ENCODE peak calls at places on chromosomes 4 and X, in ten cellular contexts. X, G, W, M, C, L, J, Q, N and H are unnamed samples.

GRCh38 chrX:18886344-18887161 is 97.4 kb downstream of the PHKA2 start:
- DNase-seq in M (peak; percentile 44), Q (peak; percentile 61), J (no peak), X (peak; percentile 81), L (peak; percentile 88), G (peak; percentile 22), W (peak; percentile 62), N (peak; percentile 68), C (peak; percentile 84), H (peak; percentile 78)

GRCh38 chr4:164997941-164998340 is 20.5 kb upstream of the TRIM61 start:
- DNase-seq in L (no peak), W (no peak), C (no peak), G (no peak), X (no peak), M (no peak), N (no peak), Q (no peak), J (no peak), H (no peak)

GRCh38 chr4:4866124-4866832 is 6.8 kb downstream of the MSX1 start:
- DNase-seq in Q (no peak), C (no peak), M (no peak), G (no peak), W (peak; percentile 79), L (no peak), N (no peak), X (no peak), J (no peak), H (no peak)

GRCh38 chr4:120977435-120977997 is 55.0 kb upstream of the PRDM5 start:
- DNase-seq in N (no peak), L (no peak), W (peak; percentile 15), Q (no peak), J (no peak), C (peak; percentile 53), M (no peak), X (peak; percentile 9), G (peak; percentile 10), H (no peak)

GRCh38 chrX:38561951-38562719 is 793 bp downstream of the TSPAN7 start:
- DNase-seq in G (peak; percentile 3), J (peak; percentile 53), Q (no peak), N (no peak), X (peak; percentile 22), C (no peak), M (no peak), W (peak; percentile 54), L (peak; percentile 68), H (peak; percentile 47)

GRCh38 chr4:190016369-190017289 is 10.4 kb downstream of the FRG2 start:
- DNase-seq in W (peak; percentile 22), L (no peak), X (no peak), J (peak; percentile 70), G (no peak), C (no peak), M (no peak), N (no peak), Q (no peak), H (no peak)

GRCh38 chr4:156190606-156191005 is 236.9 kb upstream of the CTSO start:
- DNase-seq in N (no peak), X (no peak), Q (no peak), G (no peak), J (no peak), W (no peak), L (no peak), C (no peak), M (no peak), H (no peak)

GRCh38 chr4:155353923-155354540 is 22.7 kb downstream of the MAP9 start:
- DNase-seq in G (peak; percentile 27), N (peak; percentile 71), M (peak; percentile 42), W (peak; percentile 39), C (peak; percentile 59), J (no peak), L (peak; percentile 72), Q (peak; percentile 22), X (peak; percentile 64), H (peak; percentile 22)

GRCh38 chr4:1381181-1381621 is 25.0 kb downstream of the NKX1-1 start:
- DNase-seq in N (no peak), G (no peak), L (peak; percentile 43), M (no peak), C (no peak), Q (no peak), J (peak; percentile 69), X (no peak), W (no peak), H (no peak)

GRCh38 chr4:88779431-88779830 is 81.8 kb upstream of the NAP1L5 start:
- DNase-seq in L (no peak), W (no peak), C (no peak), M (no peak), N (no peak), G (no peak), X (no peak), Q (no peak), J (no peak), H (no peak)

GRCh38 chr4:105551968-105552746 is at the start of gene ARHGEF38:
- DNase-seq in N (peak; percentile 72), X (peak; percentile 77), L (no peak), W (no peak), C (peak; percentile 10), G (no peak), Q (no peak), M (no peak), J (no peak), H (no peak)

GRCh38 chr4:188434686-188435085 is 295.4 kb downstream of the TRIML1 start:
- DNase-seq in W (no peak), C (no peak), L (no peak), M (no peak), X (no peak), G (no peak), J (no peak), Q (no peak), N (no peak), H (no peak)
- H3K27ac ChIP-seq in W (peak overlapping the region; percentile 69), C (no peak overlapping the region), L (no peak overlapping the region), M (no peak overlapping the region), X (no peak overlapping the region), G (no peak overlapping the region), J (no peak overlapping the region), Q (no peak overlapping the region), N (no peak overlapping the region), H (no peak overlapping the region)

DNA sequence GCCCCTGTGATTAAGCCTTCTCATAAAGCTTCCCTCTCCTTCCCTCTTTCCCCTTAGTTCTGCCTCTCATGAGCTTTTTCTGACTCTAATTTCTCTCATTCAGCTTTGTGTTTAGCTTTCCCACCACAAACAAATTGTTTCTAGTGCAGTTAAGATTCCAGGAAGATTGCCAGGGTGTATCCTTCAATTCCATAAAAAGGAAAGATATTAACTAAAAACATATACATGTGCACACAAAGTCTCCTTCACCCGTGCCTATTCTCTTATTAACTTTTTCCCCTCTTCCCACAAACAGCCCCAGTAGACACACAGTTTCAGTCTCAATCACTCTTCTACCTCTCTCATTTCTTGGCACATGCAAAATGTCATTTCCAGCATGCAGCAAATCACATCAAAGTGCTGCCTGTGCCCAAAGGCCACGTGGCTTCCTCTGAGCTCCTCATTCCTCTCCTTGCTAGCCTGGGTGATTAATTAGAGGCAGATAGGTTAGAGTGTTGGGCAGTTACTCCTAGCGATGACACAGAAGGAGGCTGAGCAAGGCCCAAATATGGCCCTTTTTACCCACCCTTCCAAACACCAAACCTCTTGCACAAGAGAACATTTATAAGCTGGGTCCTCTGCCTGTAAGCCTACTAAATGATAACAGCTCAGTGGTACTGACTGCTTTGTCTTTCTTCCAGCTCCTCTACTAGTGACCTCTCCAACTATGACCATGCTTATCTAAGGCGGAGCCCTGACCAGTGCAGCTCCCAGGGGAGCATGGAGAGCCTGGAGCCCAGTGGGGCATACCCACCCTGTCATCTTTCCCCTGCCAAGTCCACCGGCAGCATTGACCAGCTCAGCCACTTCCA is 159.6 kb downstream of the SOWAHB start:
- DNase-seq in J (no peak), M (no peak), N (no peak), C (no peak), W (no peak), X (no peak), L (peak; percentile 76), Q (no peak), G (no peak), H (peak; percentile 41)
- TF ChIP-seq EP300 in J (no peak), M (no peak), N (peak; percentile 64), C (no peak), W (no peak), X (peak; percentile 45), L (peak; percentile 14), Q (no peak), G (no peak), H (peak; percentile 50)

GRCh38 chr4:138242830-138243149 is 641 bp upstream of the SLC7A11 start:
- DNase-seq in M (no peak), X (no peak), J (no peak), W (no peak), Q (no peak), N (no peak), G (no peak), C (no peak), L (no peak), H (no peak)
- H3K4me3 ChIP-seq in M (peak overlapping the region; percentile 42), X (peak overlapping the region; percentile 13), J (peak overlapping the region; percentile 36), W (peak overlapping the region; percentile 51), Q (peak overlapping the region; percentile 5), N (peak overlapping the region; percentile 18), G (peak overlapping the region; percentile 54), C (peak overlapping the region; percentile 27), L (peak overlapping the region; percentile 26), H (peak overlapping the region; percentile 1)

GRCh38 chr4:141636771-141637460 is 533 bp downstream of the IL15 start:
- DNase-seq in L (peak; percentile 67), W (peak; percentile 81), J (peak; percentile 90), N (peak; percentile 58), C (peak; percentile 65), X (peak; percentile 64), G (no peak), Q (no peak), M (no peak), H (no peak)
- H3K27ac ChIP-seq in L (peak overlapping the region; percentile 84), W (peak overlapping the region; percentile 42), J (peak overlapping the region; percentile 86), N (peak overlapping the region; percentile 82), C (peak overlapping the region; percentile 90), X (peak overlapping the region; percentile 88), G (no peak overlapping the region), Q (no peak overlapping the region), M (peak overlapping the region; percentile 85), H (no peak overlapping the region)

GRCh38 chr4:148831945-148832344 is 389.7 kb upstream of the NR3C2 start:
- DNase-seq in J (no peak), M (no peak), W (no peak), C (peak; percentile 3), N (no peak), X (no peak), G (no peak), L (no peak), Q (no peak), H (no peak)
- TF ChIP-seq EP300 in J (no peak), M (no peak), W (no peak), C (no peak), N (no peak), X (no peak), G (no peak), L (no peak), Q (no peak), H (no peak)